ENCODE peak calls at places on chromosomes 12 and 14, in nine cellular contexts. Q is PC-3, W is PC-9, A is thoracic aorta, R is fibroblast of mammary gland, D is brain microvascular endothelial cell, V is cardiac muscle cell, B is progenitor cell of endocrine pancreas, G is WERI-Rb-1. L is an unnamed sample.

GRCh38 chr14:51079489-51079888 is 15.4 kb downstream of the TRIM9 start:
- DNase-seq in V (no peak), R (peak), Q (no peak), W (no peak), D (no peak), B (no peak), G (no peak), A (no peak), L (no peak)

GRCh38 chr14:83478741-83479140 is 1945.1 kb upstream of the SEL1L start:
- DNase-seq in B (no peak), A (no peak), V (peak), D (peak), R (no peak), G (no peak), Q (no peak), W (no peak), L (no peak)

GRCh38 chr14:105030194-105030593 is 9.3 kb upstream of the CDCA4 start:
- DNase-seq in Q (no peak), D (no peak), B (no peak), V (no peak), W (no peak), G (no peak), A (no peak), R (no peak), L (no peak)

GRCh38 chr14:104111301-104112112 is 26.0 kb downstream of the ASPG start:
- DNase-seq in D (no peak), A (no peak), W (no peak), V (no peak), G (peak), Q (no peak), R (no peak), B (no peak), L (peak)

GRCh38 chr12:38783304-38783703 is 122.1 kb downstream of the CPNE8 start:
- DNase-seq in D (no peak), V (no peak), R (no peak), B (no peak), Q (no peak), G (no peak), W (no peak), A (no peak), L (no peak)

GRCh38 chr14:68181395-68182326 is 362.1 kb downstream of the RAD51B start:
- DNase-seq in V (peak), R (peak), Q (peak), G (no peak), B (no peak), W (no peak), D (no peak), A (no peak), L (no peak)

GRCh38 chr12:53427905-53428594 is 4.4 kb downstream of the AMHR2 start:
- DNase-seq in D (peak), A (no peak), Q (peak), G (no peak), V (peak), R (peak), W (peak), B (no peak), L (no peak)

GRCh38 chr14:35687335-35687939 is 121.7 kb downstream of the RALGAPA1 start:
- DNase-seq in V (peak), Q (peak), B (no peak), G (peak), W (peak), D (peak), A (no peak), R (peak), L (no peak)

GRCh38 chr12:22459872-22460490 is 84.4 kb downstream of the C2CD5 start:
- DNase-seq in G (peak), B (no peak), A (no peak), D (peak), V (peak), W (no peak), R (peak), Q (peak), L (no peak)

GRCh38 chr12:76921891-76922664 is 43.3 kb upstream of the CSRP2 start:
- DNase-seq in A (no peak), B (no peak), W (no peak), Q (no peak), G (no peak), R (peak), V (no peak), D (no peak), L (no peak)

GRCh38 chr12:85179680-85180300 is 100.2 kb upstream of the ALX1 start:
- DNase-seq in B (no peak), A (no peak), G (no peak), R (peak), W (no peak), V (peak), D (peak), Q (peak), L (no peak)

GRCh38 chr12:49983892-49984291 is 11.1 kb downstream of the AQP6 start:
- DNase-seq in G (peak), A (no peak), B (no peak), V (peak), R (peak), W (no peak), D (peak), Q (peak), L (no peak)

GRCh38 chr14:103247169-103247606 is 86.8 kb upstream of the EIF5 start:
- DNase-seq in B (no peak), G (no peak), A (no peak), R (no peak), W (no peak), V (peak), D (no peak), Q (no peak), L (no peak)

GRCh38 chr14:29652586-29652985 is 275.1 kb downstream of the PRKD1 start:
- DNase-seq in B (no peak), Q (no peak), G (no peak), A (no peak), W (no peak), D (no peak), V (peak), R (no peak), L (no peak)

GRCh38 chr12:122203301-122203967 is at the start of gene B3GNT4:
- DNase-seq in A (no peak), Q (peak), G (peak), W (peak), B (peak), R (peak), D (peak), V (peak), L (peak)

GRCh38 chr12:80925983-80926382 is 11.8 kb downstream of the LIN7A start:
- DNase-seq in A (no peak), R (no peak), Q (no peak), V (no peak), D (no peak), W (no peak), G (no peak), B (no peak), L (no peak)

GRCh38 chr14:22502007-22502406 is 87.0 kb downstream of the DAD1 start:
- DNase-seq in R (no peak), Q (peak), B (no peak), A (no peak), V (no peak), D (no peak), G (peak), W (no peak), L (no peak)

GRCh38 chr12:104718581-104718980 is 239.5 kb downstream of the SLC41A2 start:
- DNase-seq in A (no peak), Q (no peak), B (no peak), V (peak), W (no peak), G (no peak), R (peak), D (no peak), L (no peak)

GRCh38 chr12:104715562-104716182 is 242.4 kb downstream of the SLC41A2 start:
- DNase-seq in D (no peak), G (no peak), Q (no peak), W (no peak), R (no peak), B (no peak), A (no peak), V (no peak), L (no peak)

GRCh38 chr12:104713444-104713843 is 244.6 kb downstream of the SLC41A2 start:
- DNase-seq in V (no peak), B (no peak), R (no peak), W (no peak), A (no peak), G (no peak), D (no peak), Q (no peak), L (no peak)

GRCh38 chr12:104714369-104714768 is 243.7 kb downstream of the SLC41A2 start:
- DNase-seq in G (no peak), W (no peak), V (no peak), Q (no peak), A (no peak), R (no peak), D (no peak), B (no peak), L (no peak)

GRCh38 chr12:104716183-104716571 is 241.9 kb downstream of the SLC41A2 start:
- DNase-seq in V (no peak), B (no peak), G (no peak), W (no peak), Q (no peak), R (no peak), D (no peak), A (no peak), L (no peak)
- TF ChIP-seq CTCF in V (no peak), B (no peak), G (no peak), W (no peak), Q (no peak), R (no peak), D (no peak), A (no peak), L (no peak)

GRCh38 chr12:24955389-24955788 is 6.5 kb upstream of the BCAT1 start:
- DNase-seq in G (no peak), W (no peak), Q (no peak), A (no peak), R (no peak), B (no peak), D (no peak), V (no peak), L (no peak)

GRCh38 chr12:24955853-24956252 is 7.0 kb upstream of the BCAT1 start:
- DNase-seq in R (no peak), Q (no peak), G (peak), V (no peak), A (no peak), B (no peak), D (no peak), W (no peak), L (no peak)

GRCh38 chr12:24964342-24964741 is 15.4 kb upstream of the BCAT1 start:
- DNase-seq in Q (no peak), R (no peak), A (no peak), G (no peak), B (no peak), W (no peak), V (no peak), D (no peak), L (no peak)

DNA sequence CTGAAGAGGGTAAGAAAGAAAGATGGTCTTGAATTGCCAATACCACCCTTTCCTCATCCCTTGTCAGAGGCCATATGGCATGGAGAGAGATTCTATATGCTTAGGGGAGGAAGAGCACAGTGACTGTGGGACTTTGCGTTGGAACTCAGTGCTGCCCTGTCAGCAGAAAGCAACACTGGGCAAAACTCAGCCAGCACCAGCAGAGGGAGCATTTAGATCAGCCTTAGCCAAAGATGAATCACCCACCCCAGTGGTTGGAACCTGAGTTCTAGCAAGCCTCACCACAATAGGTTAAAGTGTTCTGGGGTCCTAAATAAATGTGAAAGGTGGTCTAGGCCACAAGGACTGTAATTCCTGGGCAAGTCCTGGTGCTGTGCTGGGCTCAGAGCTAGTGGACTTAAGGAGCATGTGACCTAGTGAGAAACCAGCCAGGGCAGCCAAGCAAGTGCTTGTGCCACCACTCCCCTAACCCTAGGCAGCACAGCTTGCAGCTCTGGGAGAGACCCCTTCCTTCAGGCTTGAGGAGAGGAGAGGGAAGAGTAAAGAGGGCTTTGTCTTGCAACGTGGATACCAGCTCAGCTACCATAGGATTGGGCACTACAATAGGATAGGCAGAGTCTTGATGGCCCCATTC is 11.4 kb upstream of the BCAT1 start:
- DNase-seq in B (peak), D (peak), Q (peak), V (peak), W (peak), R (peak), A (no peak), G (peak), L (no peak)
- TF ChIP-seq CTCF in B (peak), D (peak), Q (peak), V (peak), W (peak), R (peak), A (peak), G (peak), L (no peak)

GRCh38 chr12:6354539-6355393 is 12.9 kb upstream of the TNFRSF1A start:
- DNase-seq in Q (no peak), A (no peak), G (no peak), B (no peak), V (no peak), R (no peak), D (no peak), W (no peak), L (no peak)

GRCh38 chr12:6352198-6353173 is 10.6 kb upstream of the TNFRSF1A start:
- DNase-seq in A (no peak), Q (no peak), D (no peak), W (no peak), R (no peak), V (no peak), B (no peak), G (peak), L (no peak)

GRCh38 chr12:6358886-6359285 is 16.5 kb downstream of the SCNN1A start:
- DNase-seq in V (no peak), G (no peak), A (no peak), D (no peak), W (no peak), Q (no peak), R (no peak), B (no peak), L (no peak)

GRCh38 chr12:6356374-6356820 is 14.5 kb upstream of the TNFRSF1A start:
- DNase-seq in A (no peak), D (no peak), Q (no peak), V (no peak), G (no peak), W (no peak), R (no peak), B (no peak), L (no peak)

GRCh38 chr12:6355491-6356373 is 13.9 kb upstream of the TNFRSF1A start:
- DNase-seq in B (no peak), A (no peak), G (no peak), Q (no peak), V (no peak), D (no peak), R (no peak), W (no peak), L (no peak)
- TF ChIP-seq CTCF in B (peak), A (no peak), G (peak), Q (peak), V (no peak), D (peak), R (no peak), W (no peak), L (no peak)

GRCh38 chr12:116927244-116927940 is 16.6 kb downstream of the FBXW8 start:
- DNase-seq in Q (no peak), V (no peak), A (no peak), R (no peak), D (no peak), W (no peak), G (no peak), B (no peak), L (no peak)
- TF ChIP-seq CTCF in Q (no peak), V (no peak), A (no peak), R (no peak), D (no peak), W (no peak), G (no peak), B (no peak), L (no peak)

GRCh38 chr12:110338754-110339153 is 57.7 kb downstream of the ATP2A2 start:
- DNase-seq in B (no peak), A (no peak), V (no peak), G (peak), R (no peak), Q (peak), W (no peak), D (no peak), L (no peak)
- TF ChIP-seq CTCF in B (peak), A (no peak), V (peak), G (peak), R (peak), Q (peak), W (no peak), D (peak), L (no peak)

L was measured in suprapubic skin.